ENCODE peak calls at places on chromosomes 5 and 9, in eight cellular contexts. One of them, this sample, is unnamed.

GRCh38 chr9:123753669-123754307 is 176.1 kb downstream of the DENND1A start:
- DNase-seq in MM.1S: peak
- DNase-seq in hepatocyte: no peak
- DNase-seq in neural progenitor cell: no peak
- DNase-seq in HCT116: no peak
- DNase-seq in GM23248: no peak
- DNase-seq in GM23338: no peak
- DNase-seq in PC-3: no peak
- DNase-seq in this sample: no peak

GRCh38 chr9:134723037-134723436 is 81.4 kb downstream of the COL5A1 start:
- DNase-seq in MM.1S: no peak
- DNase-seq in hepatocyte: no peak
- DNase-seq in neural progenitor cell: no peak
- DNase-seq in HCT116: no peak
- DNase-seq in GM23248: no peak
- DNase-seq in GM23338: no peak
- DNase-seq in PC-3: no peak
- DNase-seq in this sample: no peak

GRCh38 chr9:97703437-97704326 is 6.5 kb upstream of the XPA start:
- DNase-seq in MM.1S: peak
- DNase-seq in hepatocyte: peak
- DNase-seq in neural progenitor cell: no peak
- DNase-seq in HCT116: peak
- DNase-seq in GM23248: peak
- DNase-seq in GM23338: no peak
- DNase-seq in PC-3: peak
- DNase-seq in this sample: no peak

GRCh38 chr9:110116543-110116885 is 91.4 kb downstream of the C9orf152 start:
- DNase-seq in MM.1S: no peak
- DNase-seq in hepatocyte: peak
- DNase-seq in neural progenitor cell: no peak
- DNase-seq in HCT116: no peak
- DNase-seq in GM23248: peak
- DNase-seq in GM23338: no peak
- DNase-seq in PC-3: peak
- DNase-seq in this sample: no peak

GRCh38 chr9:107118873-107119272 is 164.2 kb upstream of the RAD23B start:
- DNase-seq in MM.1S: no peak
- DNase-seq in hepatocyte: peak
- DNase-seq in neural progenitor cell: no peak
- DNase-seq in HCT116: no peak
- DNase-seq in GM23248: no peak
- DNase-seq in GM23338: no peak
- DNase-seq in PC-3: no peak
- DNase-seq in this sample: no peak

GRCh38 chr9:78132688-78133033 is 101.0 kb upstream of the GNAQ start:
- DNase-seq in MM.1S: peak
- DNase-seq in hepatocyte: no peak
- DNase-seq in neural progenitor cell: no peak
- DNase-seq in HCT116: no peak
- DNase-seq in GM23248: no peak
- DNase-seq in GM23338: no peak
- DNase-seq in PC-3: no peak
- DNase-seq in this sample: peak

GRCh38 chr9:125240649-125240999 is 519 bp downstream of the HSPA5 start:
- DNase-seq in MM.1S: peak
- DNase-seq in hepatocyte: no peak
- DNase-seq in neural progenitor cell: peak
- DNase-seq in HCT116: no peak
- DNase-seq in GM23248: peak
- DNase-seq in GM23338: peak
- DNase-seq in PC-3: peak
- DNase-seq in this sample: peak

GRCh38 chr5:100406640-100407039 is 128.5 kb upstream of the FAM174A start:
- DNase-seq in MM.1S: no peak
- DNase-seq in hepatocyte: peak
- DNase-seq in neural progenitor cell: no peak
- DNase-seq in HCT116: no peak
- DNase-seq in GM23248: peak
- DNase-seq in GM23338: no peak
- DNase-seq in PC-3: peak
- DNase-seq in this sample: no peak

GRCh38 chr5:142717582-142718215 is 31.8 kb upstream of the FGF1 start:
- DNase-seq in MM.1S: peak
- DNase-seq in hepatocyte: peak
- DNase-seq in neural progenitor cell: peak
- DNase-seq in HCT116: no peak
- DNase-seq in GM23248: peak
- DNase-seq in GM23338: peak
- DNase-seq in PC-3: peak
- DNase-seq in this sample: peak

DNA sequence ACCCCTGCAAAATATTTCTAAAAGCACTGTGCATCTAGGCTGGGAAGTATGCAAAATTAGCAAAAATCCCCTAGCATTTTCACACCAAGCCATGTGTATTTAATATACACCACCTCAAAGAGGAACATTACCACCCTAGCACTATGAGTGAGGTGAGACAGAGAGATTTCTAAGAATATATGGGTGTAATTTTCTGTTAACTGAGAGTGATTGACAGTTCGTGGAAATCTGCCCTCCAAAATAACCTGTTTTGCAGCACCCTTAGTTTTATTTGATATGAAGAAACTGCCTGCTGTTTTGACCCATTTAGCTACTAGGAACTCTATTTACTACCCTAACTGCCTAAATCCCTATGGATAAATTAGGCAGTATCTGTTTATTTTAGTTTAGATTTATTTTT is 64.2 kb upstream of the CDKN2B start:
- DNase-seq in MM.1S: no peak
- DNase-seq in hepatocyte: no peak
- DNase-seq in neural progenitor cell: no peak
- DNase-seq in HCT116: no peak
- DNase-seq in GM23248: no peak
- DNase-seq in GM23338: no peak
- DNase-seq in PC-3: no peak
- DNase-seq in this sample: no peak
- TF ChIP-seq EZH2phosphoT487 in MM.1S: no peak
- TF ChIP-seq EZH2phosphoT487 in hepatocyte: no peak
- TF ChIP-seq EZH2phosphoT487 in neural progenitor cell: no peak
- TF ChIP-seq EZH2phosphoT487 in HCT116: no peak
- TF ChIP-seq EZH2phosphoT487 in GM23248: no peak
- TF ChIP-seq EZH2phosphoT487 in GM23338: no peak
- TF ChIP-seq EZH2phosphoT487 in PC-3: no peak
- TF ChIP-seq EZH2phosphoT487 in this sample: no peak

DNA sequence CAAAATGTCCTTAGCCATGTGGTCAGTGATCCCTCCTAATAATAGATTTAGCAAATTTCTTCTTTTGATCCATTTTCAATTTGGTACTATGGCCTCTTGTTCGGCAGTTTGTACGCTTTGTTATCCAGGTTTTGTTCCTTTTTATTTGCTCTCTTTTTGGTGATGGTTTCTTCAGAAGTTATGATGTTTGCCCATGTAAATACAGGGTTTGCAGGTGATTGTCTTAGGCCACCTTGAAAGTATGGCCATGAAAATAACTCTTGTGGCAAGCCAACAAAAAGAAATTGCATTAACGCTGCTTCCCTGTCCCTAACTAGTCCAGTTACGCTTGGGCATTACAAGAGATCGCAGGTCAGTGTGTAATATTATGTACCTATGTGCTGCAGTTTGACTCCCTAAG is 8.6 kb downstream of the GPR151 start:
- DNase-seq in MM.1S: no peak
- DNase-seq in hepatocyte: no peak
- DNase-seq in neural progenitor cell: no peak
- DNase-seq in HCT116: no peak
- DNase-seq in GM23248: no peak
- DNase-seq in GM23338: no peak
- DNase-seq in PC-3: no peak
- DNase-seq in this sample: no peak
- TF ChIP-seq EZH2phosphoT487 in MM.1S: no peak
- TF ChIP-seq EZH2phosphoT487 in hepatocyte: no peak
- TF ChIP-seq EZH2phosphoT487 in neural progenitor cell: no peak
- TF ChIP-seq EZH2phosphoT487 in HCT116: no peak
- TF ChIP-seq EZH2phosphoT487 in GM23248: no peak
- TF ChIP-seq EZH2phosphoT487 in GM23338: no peak
- TF ChIP-seq EZH2phosphoT487 in PC-3: no peak
- TF ChIP-seq EZH2phosphoT487 in this sample: no peak

GRCh38 chr5:113804943-113805342 is 291.4 kb downstream of the YTHDC2 start:
- DNase-seq in MM.1S: no peak
- DNase-seq in hepatocyte: no peak
- DNase-seq in neural progenitor cell: peak
- DNase-seq in HCT116: no peak
- DNase-seq in GM23248: no peak
- DNase-seq in GM23338: peak
- DNase-seq in PC-3: no peak
- DNase-seq in this sample: no peak

GRCh38 chr5:113806250-113806649 is 292.8 kb downstream of the YTHDC2 start:
- DNase-seq in MM.1S: no peak
- DNase-seq in hepatocyte: no peak
- DNase-seq in neural progenitor cell: peak
- DNase-seq in HCT116: no peak
- DNase-seq in GM23248: peak
- DNase-seq in GM23338: peak
- DNase-seq in PC-3: peak
- DNase-seq in this sample: no peak

GRCh38 chr5:113807384-113808053 is 294.0 kb downstream of the YTHDC2 start:
- DNase-seq in MM.1S: no peak
- DNase-seq in hepatocyte: peak
- DNase-seq in neural progenitor cell: peak
- DNase-seq in HCT116: no peak
- DNase-seq in GM23248: peak
- DNase-seq in GM23338: no peak
- DNase-seq in PC-3: no peak
- DNase-seq in this sample: no peak

GRCh38 chr5:113806823-113807222 is 293.3 kb downstream of the YTHDC2 start:
- DNase-seq in MM.1S: no peak
- DNase-seq in hepatocyte: peak
- DNase-seq in neural progenitor cell: peak
- DNase-seq in HCT116: no peak
- DNase-seq in GM23248: peak
- DNase-seq in GM23338: no peak
- DNase-seq in PC-3: no peak
- DNase-seq in this sample: no peak

DNA sequence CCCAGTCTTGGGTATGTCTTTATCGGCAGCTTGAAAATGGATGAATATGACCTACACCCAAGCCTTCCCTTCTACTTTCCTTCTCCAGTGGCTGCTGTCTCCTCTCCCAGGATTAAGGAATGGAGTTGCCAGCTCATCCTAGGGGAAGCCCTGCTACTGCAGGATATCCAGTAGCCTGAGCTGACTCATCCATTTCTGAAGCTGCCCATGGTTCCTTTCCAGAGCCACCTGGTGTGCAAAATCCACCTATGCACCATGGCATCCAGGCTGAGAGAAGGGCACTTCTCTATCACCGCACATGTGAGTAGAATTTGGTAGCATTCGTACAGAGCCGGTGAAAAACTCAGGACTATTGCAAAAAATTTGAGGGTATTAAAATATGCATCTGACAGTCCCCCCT is 290.8 kb downstream of the YTHDC2 start:
- DNase-seq in MM.1S: no peak
- DNase-seq in hepatocyte: no peak
- DNase-seq in neural progenitor cell: no peak
- DNase-seq in HCT116: no peak
- DNase-seq in GM23248: peak
- DNase-seq in GM23338: no peak
- DNase-seq in PC-3: peak
- DNase-seq in this sample: no peak
- TF ChIP-seq EZH2phosphoT487 in MM.1S: no peak
- TF ChIP-seq EZH2phosphoT487 in hepatocyte: no peak
- TF ChIP-seq EZH2phosphoT487 in neural progenitor cell: no peak
- TF ChIP-seq EZH2phosphoT487 in HCT116: no peak
- TF ChIP-seq EZH2phosphoT487 in GM23248: no peak
- TF ChIP-seq EZH2phosphoT487 in GM23338: no peak
- TF ChIP-seq EZH2phosphoT487 in PC-3: no peak
- TF ChIP-seq EZH2phosphoT487 in this sample: no peak

GRCh38 chr5:172568308-172568923 is 72.6 kb upstream of the NEURL1B start:
- DNase-seq in MM.1S: no peak
- DNase-seq in hepatocyte: no peak
- DNase-seq in neural progenitor cell: no peak
- DNase-seq in HCT116: no peak
- DNase-seq in GM23248: no peak
- DNase-seq in GM23338: no peak
- DNase-seq in PC-3: no peak
- DNase-seq in this sample: no peak

GRCh38 chr5:172571892-172572291 is 69.2 kb upstream of the NEURL1B start:
- DNase-seq in MM.1S: no peak
- DNase-seq in hepatocyte: no peak
- DNase-seq in neural progenitor cell: no peak
- DNase-seq in HCT116: no peak
- DNase-seq in GM23248: no peak
- DNase-seq in GM23338: no peak
- DNase-seq in PC-3: no peak
- DNase-seq in this sample: no peak

GRCh38 chr5:172571413-172571812 is 69.7 kb upstream of the NEURL1B start:
- DNase-seq in MM.1S: no peak
- DNase-seq in hepatocyte: no peak
- DNase-seq in neural progenitor cell: no peak
- DNase-seq in HCT116: no peak
- DNase-seq in GM23248: no peak
- DNase-seq in GM23338: no peak
- DNase-seq in PC-3: no peak
- DNase-seq in this sample: no peak

GRCh38 chr5:172570594-172571334 is 70.3 kb upstream of the NEURL1B start:
- DNase-seq in MM.1S: no peak
- DNase-seq in hepatocyte: no peak
- DNase-seq in neural progenitor cell: no peak
- DNase-seq in HCT116: no peak
- DNase-seq in GM23248: no peak
- DNase-seq in GM23338: no peak
- DNase-seq in PC-3: no peak
- DNase-seq in this sample: no peak

DNA sequence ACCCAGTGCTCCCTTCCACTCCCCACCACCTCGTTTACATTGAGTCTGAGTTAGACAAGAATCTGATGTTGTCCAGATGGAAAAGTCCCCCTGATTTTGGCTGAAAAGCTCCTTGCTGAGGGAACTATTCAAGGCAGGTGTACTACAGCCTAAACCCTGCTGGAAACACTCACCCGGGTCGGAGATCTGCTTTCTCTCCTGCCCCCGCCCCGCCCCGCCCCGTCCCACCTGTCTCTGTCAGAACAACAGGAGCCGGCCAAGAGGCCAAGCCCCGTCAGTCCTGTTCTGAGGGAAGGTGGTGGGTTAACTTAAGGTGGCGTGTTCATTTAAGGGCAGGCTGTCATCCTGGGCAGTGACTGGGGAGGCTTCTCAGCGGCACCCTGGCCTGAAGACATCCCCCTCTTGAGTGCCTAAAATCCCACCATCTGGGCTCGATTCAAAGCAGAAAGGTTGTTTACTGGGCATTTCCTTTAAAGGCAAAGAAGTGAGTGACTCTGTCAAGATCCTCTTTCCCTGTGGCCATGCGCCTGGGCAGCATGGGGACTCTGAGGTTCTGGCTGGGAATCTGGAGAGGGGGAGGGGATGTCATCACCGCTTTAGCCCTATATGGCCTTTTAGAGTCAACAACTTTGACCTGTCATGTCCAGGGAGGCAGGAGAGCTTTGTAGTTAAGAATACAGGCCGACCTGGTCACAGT is 71.1 kb upstream of the NEURL1B start:
- DNase-seq in MM.1S: no peak
- DNase-seq in hepatocyte: peak
- DNase-seq in neural progenitor cell: peak
- DNase-seq in HCT116: no peak
- DNase-seq in GM23248: no peak
- DNase-seq in GM23338: peak
- DNase-seq in PC-3: no peak
- DNase-seq in this sample: no peak
- TF ChIP-seq EZH2phosphoT487 in MM.1S: no peak
- TF ChIP-seq EZH2phosphoT487 in hepatocyte: no peak
- TF ChIP-seq EZH2phosphoT487 in neural progenitor cell: no peak
- TF ChIP-seq EZH2phosphoT487 in HCT116: no peak
- TF ChIP-seq EZH2phosphoT487 in GM23248: no peak
- TF ChIP-seq EZH2phosphoT487 in GM23338: no peak
- TF ChIP-seq EZH2phosphoT487 in PC-3: no peak
- TF ChIP-seq EZH2phosphoT487 in this sample: no peak

This sample was measured in OCI-LY7.